ENCODE peak calls at places on chromosomes 16 and 17, in eight cellular contexts. One of them, this sample, is unnamed.

GRCh38 chr16:66858740-66859396 is 14.7 kb downstream of the CA7 start:
- ATAC-seq in K562: no peak
- ATAC-seq in HepG2: peak; percentile 21
- ATAC-seq in right lobe of liver: peak; percentile 56
- ATAC-seq in heart left ventricle: peak; percentile 92
- ATAC-seq in upper lobe of left lung: peak; percentile 42
- ATAC-seq in IMR-90: peak; percentile 60
- ATAC-seq in A549: peak; percentile 70
- ATAC-seq in this sample: no peak

GRCh38 chr17:17557796-17558195 is 33.7 kb downstream of the PEMT start:
- ATAC-seq in IMR-90: no peak
- ATAC-seq in HepG2: no peak
- ATAC-seq in right lobe of liver: no peak
- ATAC-seq in A549: no peak
- ATAC-seq in K562: no peak
- ATAC-seq in heart left ventricle: peak; percentile 58
- ATAC-seq in upper lobe of left lung: no peak
- ATAC-seq in this sample: no peak

GRCh38 chr17:30021708-30022317 is 80.4 kb downstream of the EFCAB5 start:
- ATAC-seq in upper lobe of left lung: no peak
- ATAC-seq in HepG2: no peak
- ATAC-seq in K562: peak; percentile 68
- ATAC-seq in right lobe of liver: peak; percentile 80
- ATAC-seq in A549: peak; percentile 73
- ATAC-seq in heart left ventricle: no peak
- ATAC-seq in IMR-90: peak; percentile 87
- ATAC-seq in this sample: no peak

GRCh38 chr17:61447358-61447757 is 4.9 kb upstream of the TBX4 start:
- ATAC-seq in K562: no peak
- ATAC-seq in HepG2: no peak
- ATAC-seq in A549: no peak
- ATAC-seq in right lobe of liver: no peak
- ATAC-seq in upper lobe of left lung: no peak
- ATAC-seq in heart left ventricle: no peak
- ATAC-seq in IMR-90: no peak
- ATAC-seq in this sample: no peak

GRCh38 chr17:64157669-64158180 is 27.8 kb upstream of the ERN1 start:
- ATAC-seq in heart left ventricle: no peak
- ATAC-seq in A549: no peak
- ATAC-seq in HepG2: no peak
- ATAC-seq in upper lobe of left lung: no peak
- ATAC-seq in right lobe of liver: no peak
- ATAC-seq in K562: no peak
- ATAC-seq in IMR-90: no peak
- ATAC-seq in this sample: no peak

GRCh38 chr16:86882586-86883280 is 304.4 kb downstream of the FOXL1 start:
- ATAC-seq in HepG2: no peak
- ATAC-seq in IMR-90: peak; percentile 85
- ATAC-seq in right lobe of liver: no peak
- ATAC-seq in A549: peak; percentile 56
- ATAC-seq in K562: no peak
- ATAC-seq in upper lobe of left lung: no peak
- ATAC-seq in heart left ventricle: peak; percentile 70
- ATAC-seq in this sample: no peak

GRCh38 chr16:87968541-87968940 is 17.3 kb downstream of the BANP start:
- ATAC-seq in right lobe of liver: no peak
- ATAC-seq in IMR-90: peak; percentile 89
- ATAC-seq in upper lobe of left lung: no peak
- ATAC-seq in heart left ventricle: no peak
- ATAC-seq in K562: no peak
- ATAC-seq in A549: no peak
- ATAC-seq in HepG2: no peak
- ATAC-seq in this sample: peak; percentile 52

GRCh38 chr17:29042679-29043538 is at the start of gene PIPOX:
- ATAC-seq in upper lobe of left lung: no peak
- ATAC-seq in HepG2: peak; percentile 87
- ATAC-seq in heart left ventricle: peak; percentile 70
- ATAC-seq in A549: peak; percentile 43
- ATAC-seq in IMR-90: no peak
- ATAC-seq in right lobe of liver: peak; percentile 85
- ATAC-seq in K562: peak; percentile 12
- ATAC-seq in this sample: peak; percentile 25

GRCh38 chr17:20203021-20203420 is 193.9 kb downstream of the SPECC1 start:
- ATAC-seq in right lobe of liver: no peak
- ATAC-seq in upper lobe of left lung: no peak
- ATAC-seq in IMR-90: no peak
- ATAC-seq in heart left ventricle: no peak
- ATAC-seq in A549: peak; percentile 31
- ATAC-seq in HepG2: no peak
- ATAC-seq in K562: no peak
- ATAC-seq in this sample: no peak

GRCh38 chr16:89484923-89485679 is 5.3 kb downstream of the ANKRD11 start:
- ATAC-seq in upper lobe of left lung: no peak
- ATAC-seq in IMR-90: no peak
- ATAC-seq in HepG2: no peak
- ATAC-seq in heart left ventricle: no peak
- ATAC-seq in right lobe of liver: no peak
- ATAC-seq in K562: no peak
- ATAC-seq in A549: no peak
- ATAC-seq in this sample: no peak

GRCh38 chr17:81556175-81556691 is 4.1 kb upstream of the FAAP100 start:
- ATAC-seq in A549: no peak
- ATAC-seq in HepG2: no peak
- ATAC-seq in upper lobe of left lung: no peak
- ATAC-seq in K562: no peak
- ATAC-seq in right lobe of liver: no peak
- ATAC-seq in IMR-90: no peak
- ATAC-seq in heart left ventricle: peak; percentile 52
- ATAC-seq in this sample: no peak

GRCh38 chr16:88455610-88456355 is 2.7 kb downstream of the ZFPM1 start:
- ATAC-seq in HepG2: peak; percentile 3
- ATAC-seq in A549: peak; percentile 3
- ATAC-seq in IMR-90: no peak
- ATAC-seq in heart left ventricle: no peak
- ATAC-seq in right lobe of liver: no peak
- ATAC-seq in K562: peak; percentile 60
- ATAC-seq in upper lobe of left lung: no peak
- ATAC-seq in this sample: no peak

GRCh38 chr17:8807070-8807550 is 7.9 kb upstream of the MFSD6L start:
- ATAC-seq in right lobe of liver: peak; percentile 50
- ATAC-seq in HepG2: no peak
- ATAC-seq in K562: peak; percentile 27
- ATAC-seq in IMR-90: no peak
- ATAC-seq in A549: no peak
- ATAC-seq in upper lobe of left lung: peak; percentile 62
- ATAC-seq in heart left ventricle: peak; percentile 38
- ATAC-seq in this sample: no peak
- H3K4me3 ChIP-seq in right lobe of liver: no peak overlapping the region
- H3K4me3 ChIP-seq in HepG2: no peak overlapping the region
- H3K4me3 ChIP-seq in K562: no peak overlapping the region
- H3K4me3 ChIP-seq in IMR-90: no peak overlapping the region
- H3K4me3 ChIP-seq in A549: no peak overlapping the region
- H3K4me3 ChIP-seq in upper lobe of left lung: no peak overlapping the region
- H3K4me3 ChIP-seq in heart left ventricle: no peak overlapping the region
- H3K4me3 ChIP-seq in this sample: no peak overlapping the region

DNA sequence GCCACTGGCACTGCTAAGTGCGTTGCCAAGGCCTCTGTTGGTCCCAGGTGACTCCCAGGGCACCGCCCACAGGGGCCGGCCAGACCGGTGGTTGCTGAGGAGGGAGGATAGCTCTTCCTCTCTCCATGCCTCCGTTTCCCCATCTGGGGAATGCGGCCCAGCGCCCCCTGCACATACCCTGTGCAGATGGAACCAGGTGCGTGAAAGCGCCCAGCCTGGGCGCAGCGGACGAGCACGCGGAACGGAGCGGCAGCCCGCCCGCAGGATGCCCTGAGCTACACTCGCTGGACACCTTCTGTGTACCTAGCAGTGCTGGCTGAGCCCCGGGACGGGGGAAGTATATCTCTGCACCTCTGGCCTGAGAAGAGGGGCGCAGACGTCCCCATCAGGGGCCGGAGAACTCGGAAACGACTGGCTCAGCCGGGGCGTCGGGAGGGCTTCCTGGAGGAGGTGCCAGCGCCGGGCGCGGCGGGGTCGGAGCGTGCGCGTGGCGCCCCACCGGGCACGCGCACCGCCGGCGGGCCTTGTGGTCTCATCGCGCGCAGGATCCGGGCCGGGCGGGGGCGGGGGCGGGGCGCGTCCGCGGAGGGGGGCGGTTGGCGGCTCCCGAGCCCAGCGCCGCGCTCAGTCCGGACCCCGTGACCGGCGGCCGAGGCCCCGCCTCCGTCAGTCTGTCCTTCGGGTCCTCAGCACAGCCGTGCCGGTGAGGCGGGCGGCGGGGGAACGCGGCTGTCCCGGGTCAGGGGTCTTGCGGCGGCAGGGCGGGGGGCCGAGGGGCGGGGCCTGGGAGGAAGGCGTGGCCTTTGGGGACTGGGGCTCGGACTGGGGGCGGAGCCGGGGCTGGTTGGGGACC is at the start of the genes CCDC78 and HAGHL:
- ATAC-seq in K562: peak; percentile 48
- ATAC-seq in upper lobe of left lung: no peak
- ATAC-seq in A549: peak; percentile 12
- ATAC-seq in HepG2: peak; percentile 19
- ATAC-seq in heart left ventricle: peak; percentile 10
- ATAC-seq in right lobe of liver: peak; percentile 8
- ATAC-seq in IMR-90: peak; percentile 56
- ATAC-seq in this sample: peak; percentile 41
- TF ChIP-seq POLR2A in K562: peak; percentile 15
- TF ChIP-seq POLR2A in upper lobe of left lung: no peak
- TF ChIP-seq POLR2A in A549: no peak
- TF ChIP-seq POLR2A in HepG2: no peak
- TF ChIP-seq POLR2A in heart left ventricle: no peak
- TF ChIP-seq POLR2A in right lobe of liver: no peak
- TF ChIP-seq POLR2A in IMR-90: no peak
- TF ChIP-seq POLR2A in this sample: no peak

DNA sequence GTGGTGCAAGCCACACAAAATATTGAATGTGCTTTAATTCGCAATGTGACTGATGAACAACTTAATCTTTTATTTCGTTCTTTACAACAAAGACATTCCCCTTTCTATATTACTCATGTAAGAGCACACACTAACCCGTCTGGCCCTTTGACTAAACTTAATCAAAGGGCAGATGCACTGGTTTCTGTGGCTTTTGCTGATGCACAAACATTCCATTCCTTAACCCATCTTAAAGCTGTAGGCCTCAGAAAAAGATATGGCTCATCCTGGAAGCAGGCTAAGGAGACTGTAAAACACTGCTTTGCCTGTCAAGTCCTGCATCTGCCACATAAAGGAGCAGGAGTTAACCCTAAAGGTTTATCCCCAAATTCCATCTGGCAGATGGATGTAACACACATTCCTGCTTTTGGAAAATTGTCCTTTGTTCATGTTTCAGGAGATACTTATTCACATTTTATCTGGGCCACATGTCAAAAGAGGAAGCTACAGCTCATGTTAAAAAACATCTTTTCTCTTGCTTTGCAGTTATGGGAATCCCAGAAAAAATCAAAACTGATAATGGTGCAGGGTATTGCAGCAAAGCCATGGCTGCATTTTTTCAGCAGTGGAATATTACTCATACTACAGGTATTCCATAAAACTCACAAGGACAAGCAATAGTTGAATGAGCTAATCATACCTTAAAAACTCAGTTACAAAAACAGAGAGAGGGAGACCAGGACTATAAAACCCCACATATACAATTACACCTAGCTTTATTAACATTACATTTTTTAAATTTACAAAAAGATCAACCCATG is 137.2 kb downstream of the AHSP start:
- ATAC-seq in heart left ventricle: no peak
- ATAC-seq in K562: no peak
- ATAC-seq in HepG2: no peak
- ATAC-seq in A549: no peak
- ATAC-seq in right lobe of liver: no peak
- ATAC-seq in IMR-90: no peak
- ATAC-seq in upper lobe of left lung: no peak
- ATAC-seq in this sample: no peak
- H3K9me3 ChIP-seq in heart left ventricle: peaks cover 7% of the 10 kb centered on the region
- H3K9me3 ChIP-seq in K562: no peaks in the 10 kb centered on the region
- H3K9me3 ChIP-seq in HepG2: no peaks in the 10 kb centered on the region
- H3K9me3 ChIP-seq in A549: no peaks in the 10 kb centered on the region
- H3K9me3 ChIP-seq in right lobe of liver: no peaks in the 10 kb centered on the region
- H3K9me3 ChIP-seq in IMR-90: no peaks in the 10 kb centered on the region
- H3K9me3 ChIP-seq in upper lobe of left lung: peaks cover 14% of the 10 kb centered on the region
- H3K9me3 ChIP-seq in this sample: no peaks in the 10 kb centered on the region

GRCh38 chr17:80445152-80446110 is 30.5 kb downstream of the ENDOV start:
- ATAC-seq in right lobe of liver: no peak
- ATAC-seq in IMR-90: no peak
- ATAC-seq in heart left ventricle: no peak
- ATAC-seq in upper lobe of left lung: no peak
- ATAC-seq in HepG2: no peak
- ATAC-seq in A549: peak; percentile 20
- ATAC-seq in K562: no peak
- ATAC-seq in this sample: no peak

GRCh38 chr17:80449194-80449929 is 27.0 kb downstream of the NPTX1 start:
- ATAC-seq in right lobe of liver: no peak
- ATAC-seq in heart left ventricle: no peak
- ATAC-seq in HepG2: no peak
- ATAC-seq in IMR-90: no peak
- ATAC-seq in upper lobe of left lung: no peak
- ATAC-seq in A549: no peak
- ATAC-seq in K562: no peak
- ATAC-seq in this sample: no peak

GRCh38 chr17:80447790-80448189 is 28.6 kb downstream of the NPTX1 start:
- ATAC-seq in HepG2: no peak
- ATAC-seq in A549: no peak
- ATAC-seq in K562: no peak
- ATAC-seq in right lobe of liver: no peak
- ATAC-seq in upper lobe of left lung: no peak
- ATAC-seq in IMR-90: no peak
- ATAC-seq in heart left ventricle: no peak
- ATAC-seq in this sample: no peak

GRCh38 chr17:80443916-80444708 is 29.1 kb downstream of the ENDOV start:
- ATAC-seq in right lobe of liver: no peak
- ATAC-seq in A549: no peak
- ATAC-seq in K562: no peak
- ATAC-seq in heart left ventricle: no peak
- ATAC-seq in HepG2: no peak
- ATAC-seq in upper lobe of left lung: no peak
- ATAC-seq in IMR-90: no peak
- ATAC-seq in this sample: no peak

DNA sequence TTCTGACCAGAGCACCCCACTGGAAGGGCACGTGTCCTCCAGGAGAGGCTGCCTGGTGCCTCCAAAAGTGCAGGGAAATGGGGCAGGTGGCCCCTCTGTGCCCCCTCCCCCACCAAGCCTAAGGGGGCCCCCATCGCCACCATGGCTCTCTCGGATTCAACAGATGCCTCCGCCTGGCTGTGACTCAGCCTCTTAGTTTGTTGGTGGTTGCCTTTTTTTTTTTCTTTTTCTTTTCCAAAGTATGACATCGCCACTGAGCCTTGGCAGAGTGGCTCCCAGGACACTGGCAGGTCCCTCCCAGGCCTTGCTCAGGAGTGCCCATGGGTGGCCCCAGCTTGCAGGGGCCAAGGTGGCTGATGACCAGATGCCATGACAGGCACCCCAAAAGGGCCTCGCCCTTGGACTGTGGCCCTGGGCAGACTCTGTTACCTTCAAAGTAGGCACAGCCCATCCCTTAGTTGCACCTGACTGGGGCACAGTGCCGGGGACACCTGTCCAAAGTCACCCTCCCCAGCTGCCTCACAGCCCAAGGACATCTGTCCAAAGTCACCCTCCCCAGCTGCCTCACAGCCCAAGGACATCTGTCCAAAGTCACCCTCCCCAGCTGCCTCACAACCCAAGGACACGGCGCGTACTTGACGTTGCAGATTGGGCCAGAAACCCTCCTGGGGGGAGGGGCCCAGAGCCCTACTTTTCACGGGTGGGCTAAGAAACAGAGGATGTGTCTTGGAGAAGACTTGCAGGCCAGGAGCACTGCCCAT is 29.6 kb downstream of the NPTX1 start:
- ATAC-seq in A549: peak; percentile 4
- ATAC-seq in right lobe of liver: no peak
- ATAC-seq in HepG2: no peak
- ATAC-seq in K562: no peak
- ATAC-seq in heart left ventricle: no peak
- ATAC-seq in IMR-90: peak; percentile 13
- ATAC-seq in upper lobe of left lung: no peak
- ATAC-seq in this sample: no peak
- H3K4me3 ChIP-seq in A549: no peak overlapping the region
- H3K4me3 ChIP-seq in right lobe of liver: no peak overlapping the region
- H3K4me3 ChIP-seq in HepG2: no peak overlapping the region
- H3K4me3 ChIP-seq in K562: no peak overlapping the region
- H3K4me3 ChIP-seq in heart left ventricle: no peak overlapping the region
- H3K4me3 ChIP-seq in IMR-90: no peak overlapping the region
- H3K4me3 ChIP-seq in upper lobe of left lung: no peak overlapping the region
- H3K4me3 ChIP-seq in this sample: no peak overlapping the region

This sample was measured in gastroesophageal sphincter.